ENCODE peak calls at places on chromosomes 3 and 15, in four cellular contexts. E is mesendoderm, L is H1, P is NT2/D1. C is an unnamed sample.

GRCh38 chr3:172279191-172279640 is 169.0 kb downstream of the GHSR start:
- DNase-seq in E (no peak), L (no peak), P (no peak), C (no peak)

GRCh38 chr3:27559835-27560234 is 75.7 kb upstream of the SLC4A7 start:
- DNase-seq in E (peak), L (no peak), P (no peak), C (peak)

GRCh38 chr15:79184465-79184892 is 93.9 kb upstream of the RASGRF1 start:
- DNase-seq in E (peak), L (peak), P (peak), C (peak)

GRCh38 chr3:43995078-43995928 is 246.4 kb upstream of the TOPAZ1 start:
- DNase-seq in E (peak), L (peak), P (peak), C (peak)

GRCh38 chr3:15342945-15343344 is 10.6 kb upstream of the SH3BP5 start:
- DNase-seq in E (no peak), L (no peak), P (no peak), C (no peak)

GRCh38 chr15:41928637-41929620 is 35.1 kb upstream of the SPTBN5 start:
- DNase-seq in E (no peak), L (no peak), P (no peak), C (peak)

GRCh38 chr15:100973351-100974034 is 54.3 kb downstream of the LRRK1 start:
- DNase-seq in E (peak), L (peak), P (no peak), C (peak)

GRCh38 chr3:193853511-193854219 is 260.7 kb downstream of the OPA1 start:
- DNase-seq in E (peak), L (no peak), P (no peak), C (no peak)

GRCh38 chr15:64904189-64904588 is 7.5 kb upstream of the ANKDD1A start:
- DNase-seq in E (no peak), L (no peak), P (no peak), C (no peak)

GRCh38 chr15:70447927-70448698 is 315.2 kb downstream of the UACA start:
- DNase-seq in E (no peak), L (no peak), P (no peak), C (peak)

GRCh38 chr3:197408177-197408957 is 110.0 kb upstream of the DLG1 start:
- DNase-seq in E (no peak), L (no peak), P (no peak), C (peak)

GRCh38 chr3:197407526-197407925 is 109.1 kb upstream of the DLG1 start:
- DNase-seq in E (no peak), L (no peak), P (no peak), C (peak)

GRCh38 chr3:197407053-197407452 is 108.6 kb upstream of the DLG1 start:
- DNase-seq in E (no peak), L (no peak), P (no peak), C (peak)

GRCh38 chr3:197404754-197405153 is 106.3 kb upstream of the DLG1 start:
- DNase-seq in E (no peak), L (no peak), P (no peak), C (peak)

GRCh38 chr3:197406266-197406665 is 107.9 kb upstream of the DLG1 start:
- DNase-seq in E (no peak), L (no peak), P (no peak), C (peak)
- H3K9ac ChIP-seq in E (no peak), L (no peak), P (no peak), C (no peak)

GRCh38 chr15:32652178-32652577 is 10.7 kb downstream of the SCG5 start:
- DNase-seq in E (peak), L (no peak), P (no peak), C (no peak)
- H3K9ac ChIP-seq in E (no peak), L (no peak), P (no peak), C (no peak)

DNA sequence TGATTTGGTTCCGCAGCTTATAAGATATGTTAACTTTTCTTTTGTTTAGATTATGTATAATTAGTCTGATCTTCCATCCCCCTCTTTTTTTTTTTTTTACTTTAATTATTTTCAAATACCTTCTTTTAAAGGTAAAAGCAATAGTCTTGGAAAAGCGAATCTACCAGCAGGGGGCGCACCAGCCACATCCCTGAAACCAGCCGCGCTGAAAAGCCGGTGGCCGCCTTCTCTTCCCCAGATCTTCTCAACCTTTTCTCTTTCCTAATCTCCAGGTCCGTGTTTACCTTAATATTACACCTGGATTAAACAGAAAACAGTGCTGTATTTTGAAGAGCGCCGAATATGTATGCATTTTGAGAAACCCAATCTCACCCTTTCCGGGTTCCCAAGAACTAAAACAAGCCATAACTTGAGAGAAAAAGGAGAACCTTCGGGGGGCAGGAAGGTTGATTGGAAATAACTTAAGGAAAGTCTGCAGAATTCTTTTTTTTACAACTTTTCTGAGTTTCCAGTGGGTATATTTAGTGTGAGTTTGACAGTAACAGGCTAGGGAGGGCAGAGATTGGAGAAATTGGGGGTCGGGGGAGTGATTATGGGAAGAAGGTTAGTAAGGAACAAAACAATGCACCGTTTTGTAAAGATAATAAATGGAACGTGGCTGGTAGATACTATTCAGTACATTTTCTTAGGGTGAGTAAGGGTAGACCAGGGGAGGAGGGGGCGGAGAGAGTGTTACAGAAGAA is 2.0 kb upstream of the SOX2 start:
- DNase-seq in E (peak), L (peak), P (no peak), C (peak)
- H3K9ac ChIP-seq in E (no peak), L (no peak), P (peak), C (no peak)

DNA sequence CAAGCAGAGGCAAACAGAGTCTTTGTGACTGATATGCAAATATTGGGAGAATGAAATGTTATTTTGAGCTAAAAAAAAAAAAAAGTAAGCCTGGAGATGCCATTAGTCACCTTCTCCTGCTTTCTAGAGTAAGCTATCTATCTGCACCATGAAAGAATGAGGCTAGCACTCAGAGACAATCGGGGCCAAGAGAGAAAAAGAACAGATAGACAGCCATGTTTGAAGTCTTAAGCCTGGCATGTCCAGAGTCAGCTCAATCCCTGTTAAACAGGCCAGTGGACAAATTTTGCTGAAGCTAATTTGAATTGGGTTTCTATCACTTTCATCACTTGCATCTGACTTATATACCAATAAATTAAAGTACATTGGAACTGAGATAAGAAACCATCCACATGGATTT is 204.4 kb downstream of the SLC9A9 start:
- DNase-seq in E (no peak), L (no peak), P (no peak), C (no peak)
- H3K9ac ChIP-seq in E (no peak), L (no peak), P (no peak), C (no peak)

GRCh38 chr3:78004578-78004977 is 964.7 kb downstream of the ROBO2 start:
- DNase-seq in E (no peak), L (no peak), P (no peak), C (no peak)

DNA sequence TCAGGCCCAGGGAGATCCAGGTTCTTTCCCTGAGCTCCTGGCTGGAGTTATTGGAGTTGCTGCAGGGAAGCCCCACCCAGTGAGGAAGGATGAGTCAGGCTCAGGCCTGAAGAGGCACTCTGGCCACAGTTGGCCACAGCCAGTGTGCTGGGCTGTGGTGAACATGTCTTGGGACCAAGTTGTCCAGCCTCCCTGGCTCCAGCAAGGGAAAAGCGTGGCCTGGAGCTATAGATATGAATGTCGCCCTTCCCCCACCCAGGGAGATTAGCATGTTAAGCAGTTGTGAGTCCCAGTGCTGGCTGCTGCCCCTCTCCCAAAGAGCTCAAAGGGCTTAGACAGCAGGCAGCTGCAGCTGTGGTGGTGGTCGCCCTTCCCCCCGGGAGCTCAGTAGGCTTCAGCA is 963.2 kb downstream of the ROBO2 start:
- DNase-seq in E (peak), L (no peak), P (no peak), C (no peak)
- H3K9ac ChIP-seq in E (no peak), L (no peak), P (no peak), C (no peak)

C was measured in SK-N-SH.